ENCODE peak calls at places on chromosomes 3 and 15, in six cellular contexts. L is testis, F is right lobe of liver, E is prostate gland, Q is breast epithelium, Z is thyroid gland. R is an unnamed sample.
A peak's percentile ranks its signal among the peaks of the same experiment; 100 is the strongest.

GRCh38 chr3:52171577-52172261 is 17.5 kb upstream of the POC1A start:
- DNase-seq in L (no peak), F (no peak), E (no peak), Q (no peak), Z (no peak), R (no peak)

GRCh38 chr15:39623550-39623931 is 42.7 kb downstream of the THBS1 start:
- DNase-seq in L (no peak), F (no peak), E (no peak), Q (no peak), Z (no peak), R (no peak)

GRCh38 chr15:32134777-32135307 is 104.5 kb downstream of the CHRNA7 start:
- DNase-seq in L (no peak), F (no peak), E (no peak), Q (no peak), Z (no peak), R (no peak)

GRCh38 chr15:96629501-96629900 is 299.0 kb downstream of the NR2F2 start:
- DNase-seq in L (no peak), F (no peak), E (peak; percentile 8), Q (no peak), Z (peak; percentile 5), R (peak; percentile 15)

GRCh38 chr3:36416660-36417059 is 36.4 kb downstream of the STAC start:
- DNase-seq in L (no peak), F (no peak), E (no peak), Q (no peak), Z (no peak), R (no peak)

GRCh38 chr3:159620281-159620680 is 368.4 kb upstream of the IL12A start:
- DNase-seq in L (no peak), F (no peak), E (no peak), Q (no peak), Z (no peak), R (no peak)

GRCh38 chr3:64056616-64057165 is 33.4 kb upstream of the PSMD6 start:
- DNase-seq in L (no peak), F (no peak), E (no peak), Q (no peak), Z (no peak), R (no peak)

GRCh38 chr3:188208751-188209433 is 54.9 kb downstream of the LPP start:
- DNase-seq in L (no peak), F (no peak), E (no peak), Q (no peak), Z (no peak), R (no peak)

GRCh38 chr3:123284399-123285010 is 82.8 kb downstream of the SEC22A start:
- DNase-seq in L (no peak), F (no peak), E (no peak), Q (no peak), Z (no peak), R (peak; percentile 9)

GRCh38 chr15:74895830-74896229 is 6.0 kb downstream of the MPI start:
- DNase-seq in L (no peak), F (no peak), E (no peak), Q (no peak), Z (no peak), R (no peak)

GRCh38 chr3:113084777-113085176 is 94.0 kb downstream of the GTPBP8 start:
- DNase-seq in L (peak; percentile 44), F (no peak), E (no peak), Q (no peak), Z (no peak), R (peak; percentile 39)

GRCh38 chr3:66483006-66483928 is 17.6 kb downstream of the LRIG1 start:
- DNase-seq in L (peak; percentile 71), F (peak; percentile 78), E (peak; percentile 55), Q (peak; percentile 55), Z (peak; percentile 82), R (peak; percentile 29)

GRCh38 chr3:141405581-141405980 is 37.3 kb downstream of the ZBTB38 start:
- DNase-seq in L (no peak), F (no peak), E (no peak), Q (no peak), Z (no peak), R (no peak)

GRCh38 chr15:63601727-63602185 is 4.6 kb downstream of the FBXL22 start:
- DNase-seq in L (no peak), F (peak; percentile 43), E (no peak), Q (no peak), Z (peak; percentile 43), R (no peak)

GRCh38 chr3:172159376-172159775 is 120.0 kb downstream of the FNDC3B start:
- DNase-seq in L (no peak), F (no peak), E (no peak), Q (no peak), Z (no peak), R (no peak)

GRCh38 chr3:172208586-172209332 is 169.4 kb downstream of the FNDC3B start:
- DNase-seq in L (no peak), F (no peak), E (no peak), Q (no peak), Z (no peak), R (no peak)

GRCh38 chr15:39874890-39875549 is 45.0 kb downstream of the GPR176 start:
- DNase-seq in L (peak; percentile 59), F (no peak), E (no peak), Q (no peak), Z (peak; percentile 43), R (no peak)

GRCh38 chr3:140152851-140153640 is 218.1 kb downstream of the CLSTN2 start:
- DNase-seq in L (peak; percentile 50), F (no peak), E (no peak), Q (no peak), Z (peak; percentile 92), R (no peak)

GRCh38 chr3:86969500-86970189 is 21.3 kb downstream of the VGLL3 start:
- DNase-seq in L (peak; percentile 53), F (no peak), E (no peak), Q (no peak), Z (peak; percentile 31), R (no peak)

GRCh38 chr15:63381301-63382192 is at the start of gene CA12:
- DNase-seq in L (peak; percentile 33), F (peak; percentile 67), E (peak; percentile 58), Q (peak; percentile 69), Z (peak; percentile 63), R (no peak)

GRCh38 chr3:52302426-52303185 is 13.5 kb upstream of the DNAH1 start:
- DNase-seq in L (no peak), F (no peak), E (no peak), Q (no peak), Z (no peak), R (no peak)

GRCh38 chr3:134423153-134423552 is 48.9 kb upstream of the AMOTL2 start:
- DNase-seq in L (no peak), F (no peak), E (no peak), Q (no peak), Z (peak; percentile 60), R (no peak)

GRCh38 chr3:129087138-129087702 is 26.6 kb downstream of the GP9 start:
- DNase-seq in L (peak; percentile 64), F (no peak), E (peak; percentile 72), Q (peak; percentile 58), Z (no peak), R (peak; percentile 36)

GRCh38 chr3:124514681-124515080 is 215.6 kb upstream of the UMPS start:
- DNase-seq in L (no peak), F (no peak), E (no peak), Q (no peak), Z (peak; percentile 55), R (peak; percentile 12)

GRCh38 chr3:124845406-124845805 is 41.8 kb downstream of the ITGB5 start:
- DNase-seq in L (peak; percentile 57), F (no peak), E (no peak), Q (no peak), Z (no peak), R (peak; percentile 83)

GRCh38 chr3:47143068-47143467 is 20.8 kb downstream of the SETD2 start:
- DNase-seq in L (no peak), F (no peak), E (no peak), Q (no peak), Z (no peak), R (no peak)
- H3K4me3 ChIP-seq in L (no peak overlapping the region), F (no peak overlapping the region), E (no peak overlapping the region), Q (no peak overlapping the region), Z (no peak overlapping the region), R (no peak overlapping the region)

GRCh38 chr15:30928076-30928475 is 24.4 kb downstream of the FAN1 start:
- DNase-seq in L (no peak), F (no peak), E (no peak), Q (no peak), Z (no peak), R (no peak)
- H3K36me3 ChIP-seq in L (no peaks in the 10 kb centered on the region), F (peaks cover 5% of the 10 kb centered on the region), E (peaks cover 9% of the 10 kb centered on the region), Q (no peaks in the 10 kb centered on the region), Z (peaks cover 19% of the 10 kb centered on the region), R (peaks cover 75% of the 10 kb centered on the region)

GRCh38 chr15:68203956-68204355 is 1.2 kb downstream of the CALML4 start:
- DNase-seq in L (no peak), F (no peak), E (no peak), Q (no peak), Z (no peak), R (no peak)

GRCh38 chr15:68205558-68205944 is 419 bp upstream of the CALML4 start:
- DNase-seq in L (no peak), F (no peak), E (no peak), Q (no peak), Z (no peak), R (no peak)

GRCh38 chr15:68204361-68204760 is 771 bp downstream of the CALML4 start:
- DNase-seq in L (no peak), F (no peak), E (no peak), Q (no peak), Z (no peak), R (no peak)

GRCh38 chr15:68205949-68206539 is 912 bp upstream of the CALML4 start:
- DNase-seq in L (peak; percentile 37), F (peak; percentile 81), E (no peak), Q (no peak), Z (no peak), R (peak; percentile 74)

DNA sequence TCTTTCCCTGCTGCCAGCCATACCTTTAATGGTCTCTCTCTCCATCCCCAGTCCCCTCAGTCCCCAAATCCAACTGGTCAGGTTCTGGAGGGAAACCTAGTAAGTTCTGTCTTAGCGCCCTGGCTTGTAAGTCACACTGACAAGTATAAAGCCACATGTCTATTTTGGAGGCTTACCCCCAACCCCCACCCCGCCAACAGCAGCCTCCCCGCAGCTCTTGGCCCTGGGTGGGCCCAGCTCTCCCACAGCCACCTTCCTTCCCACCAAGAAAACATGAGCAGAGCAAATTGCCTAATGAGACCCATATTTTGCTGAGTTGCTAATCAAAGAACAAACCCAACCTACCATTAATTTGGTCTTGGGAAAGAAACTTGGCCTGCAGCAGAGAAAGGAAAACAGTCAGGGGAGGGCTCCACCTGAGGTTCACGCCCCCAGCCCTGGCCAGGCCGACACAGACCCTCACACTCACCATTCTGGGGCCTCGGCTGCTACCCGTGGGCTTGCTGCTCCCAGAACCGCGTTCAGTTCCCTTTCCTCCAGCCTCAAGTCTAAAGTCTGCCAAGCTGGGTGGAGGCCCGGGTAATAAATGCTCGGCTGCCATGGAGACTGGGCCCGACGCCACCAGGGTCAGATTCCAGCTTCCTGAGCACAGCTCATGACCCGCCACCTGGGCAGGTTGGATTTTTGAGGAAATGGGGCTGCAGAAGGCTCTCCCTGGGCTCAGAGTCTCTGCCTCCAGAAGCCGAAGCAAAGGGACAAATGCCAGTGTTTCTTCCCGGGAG is at the start of gene CALML4:
- DNase-seq in L (peak; percentile 63), F (peak; percentile 93), E (peak; percentile 84), Q (peak; percentile 62), Z (peak; percentile 77), R (peak; percentile 84)
- TF ChIP-seq POLR2A in L (no peak), F (no peak), E (peak; percentile 34), Q (no peak), Z (no peak), R (peak; percentile 37)

DNA sequence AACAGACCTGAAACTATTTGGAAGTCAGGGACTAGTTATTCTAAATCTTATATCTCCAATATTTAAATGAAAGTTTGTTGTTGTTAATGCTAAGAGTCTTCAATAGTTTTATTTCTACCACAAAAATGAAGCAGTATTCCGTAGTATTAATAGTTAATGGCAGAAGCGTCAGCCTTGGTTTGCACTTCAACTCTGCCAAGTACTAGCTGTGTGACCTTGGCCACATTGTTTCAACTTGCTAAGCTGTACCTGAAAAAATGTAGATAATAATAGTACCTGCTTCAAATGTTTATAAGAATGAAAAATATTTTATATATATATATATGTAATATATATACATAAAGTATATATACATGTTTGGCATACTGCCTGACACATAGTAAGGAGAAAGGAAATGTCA is 354.6 kb upstream of the SATB1 start:
- DNase-seq in L (no peak), F (no peak), E (no peak), Q (no peak), Z (no peak), R (no peak)
- H3K4me3 ChIP-seq in L (no peak overlapping the region), F (no peak overlapping the region), E (no peak overlapping the region), Q (no peak overlapping the region), Z (no peak overlapping the region), R (no peak overlapping the region)

R was measured in adrenal gland.